ENCODE peak calls at places on chromosome 4, in seven cellular contexts. M, P, X, F, T, O and Z are unnamed samples.
A peak's percentile ranks its signal among the peaks of the same experiment; 100 is the strongest.

GRCh38 chr4:101367201-101367600 is 19.9 kb upstream of the PPP3CA start:
- DNase-seq in P (no peak), X (no peak), F (peak; percentile 91), M (no peak), O (no peak), T (no peak), Z (no peak)

GRCh38 chr4:81508786-81509574 is 37.3 kb upstream of the RASGEF1B start:
- DNase-seq in O (no peak), P (no peak), T (no peak), X (no peak), M (no peak), F (no peak), Z (no peak)

GRCh38 chr4:87120411-87121162 is 99.8 kb downstream of the KLHL8 start:
- DNase-seq in T (peak; percentile 74), O (no peak), P (no peak), M (peak; percentile 69), X (no peak), F (peak; percentile 77), Z (no peak)

GRCh38 chr4:21835712-21836111 is 112.9 kb downstream of the KCNIP4 start:
- DNase-seq in T (no peak), P (no peak), X (no peak), F (no peak), M (no peak), O (no peak), Z (no peak)

GRCh38 chr4:182548156-182548555 is 305.0 kb downstream of the TENM3 start:
- DNase-seq in F (no peak), P (no peak), X (no peak), T (no peak), O (no peak), M (no peak), Z (no peak)

GRCh38 chr4:169398294-169398693 is 127.5 kb upstream of the SH3RF1 start:
- DNase-seq in F (peak; percentile 84), T (no peak), X (no peak), P (no peak), M (no peak), O (no peak), Z (no peak)

GRCh38 chr4:142248946-142249345 is 597.2 kb downstream of the INPP4B start:
- DNase-seq in O (no peak), P (no peak), X (no peak), F (peak; percentile 79), T (no peak), M (no peak), Z (no peak)

GRCh38 chr4:47031011-47031678 is at the start of gene GABRB1:
- DNase-seq in P (peak; percentile 14), O (no peak), X (peak; percentile 2), T (peak; percentile 55), F (peak; percentile 70), M (peak; percentile 45), Z (peak; percentile 62)

GRCh38 chr4:111283066-111283677 is 660.3 kb upstream of the PITX2 start:
- DNase-seq in O (peak; percentile 46), M (peak; percentile 12), P (peak; percentile 72), F (peak; percentile 51), T (peak; percentile 69), X (peak; percentile 71), Z (peak; percentile 62)

GRCh38 chr4:157978680-157979361 is 194.0 kb downstream of the GASK1B start:
- DNase-seq in P (peak; percentile 29), X (peak; percentile 63), O (peak; percentile 37), M (peak; percentile 65), F (peak; percentile 74), T (peak; percentile 51), Z (peak; percentile 41)

GRCh38 chr4:1943928-1944327 is 64.8 kb downstream of the NELFA start:
- DNase-seq in T (no peak), F (no peak), P (no peak), X (no peak), M (no peak), O (no peak), Z (no peak)

GRCh38 chr4:156962551-156962974 is 9.0 kb downstream of the PDGFC start:
- DNase-seq in O (no peak), T (no peak), P (no peak), F (peak; percentile 75), M (peak; percentile 59), X (no peak), Z (no peak)

GRCh38 chr4:158043971-158044618 is 128.7 kb downstream of the GASK1B start:
- DNase-seq in X (no peak), P (no peak), T (peak; percentile 42), F (no peak), M (no peak), O (no peak), Z (no peak)

GRCh38 chr4:1409806-1410425 is 3.7 kb upstream of the NKX1-1 start:
- DNase-seq in M (no peak), P (no peak), O (peak; percentile 36), F (no peak), T (peak; percentile 48), X (no peak), Z (no peak)

GRCh38 chr4:180827610-180828009 is 1415.6 kb upstream of the TENM3 start:
- DNase-seq in F (peak; percentile 32), O (no peak), M (no peak), P (no peak), X (no peak), T (no peak), Z (no peak)

GRCh38 chr4:173192375-173193162 is 24.0 kb downstream of the GALNT7 start:
- DNase-seq in O (no peak), M (no peak), F (no peak), X (peak; percentile 19), T (no peak), P (no peak), Z (no peak)
- TF ChIP-seq CTCF in O (peak; percentile 15), M (no peak), F (peak; percentile 14), X (no peak), T (peak; percentile 18), P (no peak), Z (no peak)

DNA sequence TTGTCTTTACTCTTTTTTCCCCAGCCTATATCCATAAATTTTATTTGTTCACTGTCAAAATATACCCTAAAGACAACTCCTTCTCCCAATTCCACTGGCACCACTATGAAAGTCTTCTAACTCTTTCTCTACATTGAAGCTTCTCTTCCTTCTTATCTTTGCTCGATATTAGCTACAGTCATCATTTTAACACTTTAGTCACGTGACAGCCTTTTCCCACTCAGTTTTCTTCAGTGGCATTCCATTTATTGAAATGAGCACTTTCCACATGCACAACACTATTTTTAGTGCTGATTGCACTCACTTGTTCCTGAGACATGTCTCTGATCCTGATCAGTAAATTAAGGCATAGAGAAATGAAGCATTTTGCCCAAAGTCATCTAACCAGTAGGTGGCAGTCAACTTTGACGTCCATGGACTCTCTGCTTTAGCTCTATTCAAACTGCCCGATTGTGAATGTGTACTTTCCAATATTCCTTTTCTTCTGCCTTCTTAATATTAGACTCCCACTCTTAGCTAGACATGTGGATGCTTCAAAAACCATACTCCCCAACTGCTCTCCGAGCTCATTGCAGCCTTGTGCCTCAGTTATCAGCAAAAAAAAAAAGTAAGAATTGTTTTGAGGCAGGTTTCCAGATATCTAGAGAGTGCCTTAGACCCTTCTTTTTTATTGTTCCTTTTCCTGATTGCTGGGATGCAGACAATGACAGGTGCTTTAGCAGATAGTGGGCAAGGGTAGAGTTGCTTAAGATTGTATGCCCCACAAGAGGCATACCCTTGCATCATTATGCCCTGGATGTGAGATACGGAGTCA is 394.4 kb upstream of the ADGRL3 start:
- DNase-seq in P (peak; percentile 3), M (no peak), X (peak; percentile 4), F (peak; percentile 48), T (no peak), O (peak; percentile 3), Z (peak; percentile 6)
- TF ChIP-seq CTCF in P (no peak), M (peak; percentile 7), X (peak; percentile 36), F (peak; percentile 74), T (no peak), O (peak; percentile 33), Z (peak; percentile 73)

GRCh38 chr4:137070614-137071013 is 461.7 kb downstream of the PCDH18 start:
- DNase-seq in F (no peak), M (no peak), T (no peak), P (no peak), O (no peak), X (no peak), Z (no peak)

GRCh38 chr4:137065306-137065705 is 467.0 kb downstream of the PCDH18 start:
- DNase-seq in P (no peak), X (no peak), O (no peak), M (no peak), T (no peak), F (peak; percentile 57), Z (no peak)

GRCh38 chr4:137063961-137064360 is 468.3 kb downstream of the PCDH18 start:
- DNase-seq in M (no peak), X (no peak), P (no peak), T (no peak), F (no peak), O (no peak), Z (no peak)

DNA sequence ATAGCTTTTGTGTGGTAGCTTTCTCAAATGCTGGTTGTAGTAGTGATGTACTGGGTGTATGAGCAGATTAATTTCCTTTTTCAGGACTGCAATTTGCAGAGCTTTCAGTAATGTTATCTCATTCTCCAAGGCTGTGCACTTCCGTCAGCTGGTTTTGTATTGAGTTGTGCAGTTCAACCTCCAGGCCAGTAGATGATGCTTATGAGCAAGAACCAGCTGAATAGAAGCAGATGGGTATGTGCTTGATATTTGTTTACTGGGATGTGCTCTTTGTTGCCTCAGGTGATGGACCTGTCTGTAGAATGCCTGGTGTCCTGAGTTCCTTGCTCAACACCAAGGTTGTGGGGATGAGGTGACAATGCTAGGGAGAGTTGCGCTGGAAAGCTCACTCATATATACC is 462.8 kb downstream of the PCDH18 start:
- DNase-seq in P (no peak), T (no peak), M (no peak), F (no peak), X (peak; percentile 4), O (no peak), Z (no peak)
- TF ChIP-seq CTCF in P (no peak), T (no peak), M (no peak), F (no peak), X (no peak), O (peak; percentile 7), Z (no peak)

DNA sequence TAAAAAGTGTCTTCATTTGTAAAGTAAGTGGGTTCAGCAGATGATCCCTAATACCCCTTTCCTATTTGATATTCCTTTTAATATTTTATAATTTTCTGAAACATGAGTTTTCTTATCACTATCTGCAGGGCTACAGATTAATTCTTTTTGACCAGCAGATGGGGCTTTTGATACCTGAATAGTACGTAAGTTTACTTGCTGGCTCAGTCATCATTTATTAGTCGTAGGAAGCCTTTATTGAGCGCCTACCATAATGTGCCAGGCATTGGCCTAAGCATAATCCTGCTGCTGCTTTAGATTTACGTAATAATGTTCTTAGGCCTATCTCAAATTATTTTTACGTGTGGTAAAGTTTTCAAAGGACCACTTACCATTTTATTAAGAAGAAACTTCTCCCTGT is 33.1 kb downstream of the OSTC start:
- DNase-seq in T (no peak), P (no peak), X (peak; percentile 28), M (no peak), F (peak; percentile 52), O (peak; percentile 22), Z (no peak)
- TF ChIP-seq CTCF in T (peak; percentile 34), P (no peak), X (peak; percentile 1), M (no peak), F (peak; percentile 40), O (no peak), Z (peak; percentile 60)